ENCODE peak calls at places on chromosomes 2 and 18, in four cellular contexts. One of them, this sample, is unnamed.

GRCh38 chr2:28427741-28428412 is 35.2 kb downstream of the FOSL2 start:
- DNase-seq in fibroblast of lung: no peak
- DNase-seq in mesenchymal stem cell: no peak
- DNase-seq in IMR-90: no peak
- DNase-seq in this sample: no peak

GRCh38 chr18:40676676-40677075 is 1278.4 kb upstream of the PIK3C3 start:
- DNase-seq in fibroblast of lung: no peak
- DNase-seq in IMR-90: peak
- DNase-seq in mesenchymal stem cell: no peak
- DNase-seq in this sample: no peak

GRCh38 chr2:120344991-120345975 is 653 bp upstream of the INHBB start:
- DNase-seq in fibroblast of lung: no peak
- DNase-seq in IMR-90: no peak
- DNase-seq in mesenchymal stem cell: no peak
- DNase-seq in this sample: peak

GRCh38 chr2:222024934-222025890 is 273.6 kb downstream of the PAX3 start:
- DNase-seq in IMR-90: peak
- DNase-seq in mesenchymal stem cell: peak
- DNase-seq in fibroblast of lung: peak
- DNase-seq in this sample: peak

GRCh38 chr2:232449964-232450363 is 6.0 kb upstream of the ALPI start:
- DNase-seq in IMR-90: no peak
- DNase-seq in mesenchymal stem cell: no peak
- DNase-seq in fibroblast of lung: no peak
- DNase-seq in this sample: no peak

GRCh38 chr2:101047075-101047766 is 45.1 kb downstream of the RPL31 start:
- DNase-seq in fibroblast of lung: no peak
- DNase-seq in IMR-90: no peak
- DNase-seq in mesenchymal stem cell: no peak
- DNase-seq in this sample: no peak

GRCh38 chr2:112149866-112150435 is 11.8 kb downstream of the FBLN7 start:
- DNase-seq in fibroblast of lung: no peak
- DNase-seq in IMR-90: no peak
- DNase-seq in mesenchymal stem cell: no peak
- DNase-seq in this sample: no peak

GRCh38 chr18:71529708-71530303 is 1014.3 kb downstream of the CBLN2 start:
- DNase-seq in fibroblast of lung: peak
- DNase-seq in IMR-90: no peak
- DNase-seq in mesenchymal stem cell: no peak
- DNase-seq in this sample: no peak

GRCh38 chr2:159131267-159131790 is 155.2 kb downstream of the WDSUB1 start:
- DNase-seq in fibroblast of lung: no peak
- DNase-seq in mesenchymal stem cell: no peak
- DNase-seq in IMR-90: no peak
- DNase-seq in this sample: no peak

GRCh38 chr2:120037995-120038541 is 25.2 kb downstream of the EPB41L5 start:
- DNase-seq in mesenchymal stem cell: no peak
- DNase-seq in IMR-90: peak
- DNase-seq in fibroblast of lung: peak
- DNase-seq in this sample: no peak

GRCh38 chr2:180203972-180204371 is 196.9 kb upstream of the CWC22 start:
- DNase-seq in IMR-90: peak
- DNase-seq in fibroblast of lung: peak
- DNase-seq in mesenchymal stem cell: peak
- DNase-seq in this sample: peak

GRCh38 chr2:146540271-146540932 is 1304.4 kb upstream of the ACVR2A start:
- DNase-seq in mesenchymal stem cell: peak
- DNase-seq in fibroblast of lung: no peak
- DNase-seq in IMR-90: no peak
- DNase-seq in this sample: no peak

GRCh38 chr2:162704496-162704895 is 134.1 kb downstream of the KCNH7 start:
- DNase-seq in mesenchymal stem cell: no peak
- DNase-seq in IMR-90: no peak
- DNase-seq in fibroblast of lung: no peak
- DNase-seq in this sample: no peak

GRCh38 chr2:26521054-26521912 is 43.4 kb upstream of the OTOF start:
- DNase-seq in fibroblast of lung: no peak
- DNase-seq in mesenchymal stem cell: peak
- DNase-seq in IMR-90: no peak
- DNase-seq in this sample: no peak

GRCh38 chr2:30713698-30714097 is 93.5 kb downstream of the CAPN13 start:
- DNase-seq in fibroblast of lung: no peak
- DNase-seq in mesenchymal stem cell: no peak
- DNase-seq in IMR-90: no peak
- DNase-seq in this sample: no peak

GRCh38 chr18:45056907-45057306 is 376.2 kb downstream of the SETBP1 start:
- DNase-seq in fibroblast of lung: peak
- DNase-seq in IMR-90: peak
- DNase-seq in mesenchymal stem cell: peak
- DNase-seq in this sample: no peak

GRCh38 chr18:36511791-36512352 is 214.4 kb downstream of the FHOD3 start:
- DNase-seq in fibroblast of lung: no peak
- DNase-seq in mesenchymal stem cell: no peak
- DNase-seq in IMR-90: no peak
- DNase-seq in this sample: peak

GRCh38 chr2:235083822-235084221 is 132.0 kb downstream of the SH3BP4 start:
- DNase-seq in fibroblast of lung: no peak
- DNase-seq in IMR-90: no peak
- DNase-seq in mesenchymal stem cell: no peak
- DNase-seq in this sample: no peak

GRCh38 chr2:39121523-39122063 is 742 bp upstream of the SOS1 start:
- DNase-seq in mesenchymal stem cell: no peak
- DNase-seq in IMR-90: no peak
- DNase-seq in fibroblast of lung: no peak
- DNase-seq in this sample: peak

GRCh38 chr2:242069018-242069417 is 199.5 kb downstream of the RTP5 start:
- DNase-seq in IMR-90: no peak
- DNase-seq in mesenchymal stem cell: no peak
- DNase-seq in fibroblast of lung: no peak
- DNase-seq in this sample: no peak

GRCh38 chr2:101991731-101992145 is at the start of gene IL1R2:
- DNase-seq in IMR-90: no peak
- DNase-seq in fibroblast of lung: no peak
- DNase-seq in mesenchymal stem cell: no peak
- DNase-seq in this sample: no peak

GRCh38 chr18:10971717-10972116 is 177.7 kb downstream of the PIEZO2 start:
- DNase-seq in fibroblast of lung: no peak
- DNase-seq in mesenchymal stem cell: no peak
- DNase-seq in IMR-90: no peak
- DNase-seq in this sample: no peak

GRCh38 chr2:29723255-29724001 is 198.0 kb downstream of the ALK start:
- DNase-seq in IMR-90: no peak
- DNase-seq in mesenchymal stem cell: no peak
- DNase-seq in fibroblast of lung: no peak
- DNase-seq in this sample: no peak

GRCh38 chr2:209577376-209578357 is 153.8 kb downstream of the MAP2 start:
- DNase-seq in IMR-90: peak
- DNase-seq in mesenchymal stem cell: peak
- DNase-seq in fibroblast of lung: peak
- DNase-seq in this sample: peak

GRCh38 chr2:10775036-10775780 is 37.4 kb downstream of the PDIA6 start:
- DNase-seq in fibroblast of lung: no peak
- DNase-seq in mesenchymal stem cell: no peak
- DNase-seq in IMR-90: no peak
- DNase-seq in this sample: no peak

GRCh38 chr2:226652388-226652787 is 147.2 kb downstream of the IRS1 start:
- DNase-seq in fibroblast of lung: peak
- DNase-seq in mesenchymal stem cell: peak
- DNase-seq in IMR-90: peak
- DNase-seq in this sample: peak
- H3K9ac ChIP-seq in fibroblast of lung: no peak
- H3K9ac ChIP-seq in mesenchymal stem cell: peak
- H3K9ac ChIP-seq in IMR-90: peak
- H3K9ac ChIP-seq in this sample: no peak

DNA sequence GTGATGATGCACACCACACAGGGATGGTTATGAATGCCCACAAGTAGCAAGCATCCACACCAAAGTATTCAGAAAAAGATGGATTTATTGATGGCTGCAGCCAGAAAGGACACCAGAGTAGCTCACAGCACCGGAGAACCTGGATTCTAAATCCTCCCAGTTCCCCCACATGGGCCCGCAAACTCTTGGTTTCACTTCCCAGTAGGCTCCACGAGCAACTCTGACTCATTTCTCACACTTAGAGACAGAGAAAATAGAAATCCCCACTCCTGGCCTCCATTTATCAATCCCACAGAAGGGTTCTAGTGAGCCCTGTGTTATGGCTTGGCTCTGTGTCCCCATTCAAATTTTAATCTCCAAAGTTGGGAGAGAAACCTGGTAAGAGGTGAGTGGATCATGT is 426.7 kb upstream of the MYT1L start:
- DNase-seq in fibroblast of lung: no peak
- DNase-seq in IMR-90: no peak
- DNase-seq in mesenchymal stem cell: no peak
- DNase-seq in this sample: no peak
- H3K4me3 ChIP-seq in fibroblast of lung: no peak
- H3K4me3 ChIP-seq in IMR-90: no peak
- H3K4me3 ChIP-seq in mesenchymal stem cell: no peak
- H3K4me3 ChIP-seq in this sample: no peak

DNA sequence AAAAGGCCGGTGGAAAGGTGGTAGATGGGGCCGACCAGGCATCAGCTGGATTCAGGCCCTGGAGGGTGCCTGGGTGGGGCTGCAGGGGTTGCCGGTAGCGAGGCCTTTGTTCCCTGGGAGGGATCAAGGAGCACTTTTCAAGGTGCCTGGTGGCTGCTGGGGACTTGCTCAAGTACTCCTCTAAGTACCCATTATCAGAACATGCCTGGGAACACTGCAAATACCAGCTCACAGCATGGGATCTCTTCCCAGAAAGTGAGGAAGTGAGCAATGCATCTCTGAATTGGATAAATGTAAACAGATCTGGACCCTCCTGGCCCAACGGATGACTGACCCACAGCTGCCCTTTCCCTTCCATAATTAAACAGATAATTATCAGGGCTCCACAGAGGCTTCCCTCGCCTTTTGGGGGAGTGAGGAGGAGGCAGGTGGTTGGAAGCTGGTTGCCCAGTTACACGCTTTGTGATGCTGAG is 210.6 kb downstream of the SH3RF3 start:
- DNase-seq in mesenchymal stem cell: peak
- DNase-seq in fibroblast of lung: peak
- DNase-seq in IMR-90: peak
- DNase-seq in this sample: peak
- H3K9ac ChIP-seq in mesenchymal stem cell: no peak
- H3K9ac ChIP-seq in fibroblast of lung: no peak
- H3K9ac ChIP-seq in IMR-90: no peak
- H3K9ac ChIP-seq in this sample: no peak

DNA sequence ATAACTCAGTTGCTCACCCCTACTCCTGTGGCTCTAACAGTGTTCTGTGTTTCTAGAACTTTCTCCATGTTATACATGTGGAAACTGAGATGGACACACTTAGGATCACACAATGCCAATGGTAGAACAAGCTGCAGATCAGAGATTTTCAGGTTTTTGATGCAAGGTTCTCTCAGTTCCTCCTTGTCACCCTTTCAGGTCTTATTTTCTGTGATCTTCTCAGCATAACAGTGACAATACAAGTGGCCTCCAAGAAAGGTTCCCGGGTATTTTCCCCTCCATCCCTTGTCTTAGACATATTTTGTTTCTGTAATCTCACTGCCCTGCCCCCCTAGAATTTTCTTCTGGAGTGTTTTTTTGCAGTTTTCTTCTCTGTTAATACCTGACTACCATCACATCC is 6.2 kb upstream of the MGAT5 start:
- DNase-seq in fibroblast of lung: no peak
- DNase-seq in IMR-90: no peak
- DNase-seq in mesenchymal stem cell: no peak
- DNase-seq in this sample: no peak
- H3K4me3 ChIP-seq in fibroblast of lung: no peak
- H3K4me3 ChIP-seq in IMR-90: no peak
- H3K4me3 ChIP-seq in mesenchymal stem cell: no peak
- H3K4me3 ChIP-seq in this sample: no peak

GRCh38 chr2:206229642-206230041 is 44.8 kb upstream of the ZDBF2 start:
- DNase-seq in mesenchymal stem cell: no peak
- DNase-seq in fibroblast of lung: no peak
- DNase-seq in IMR-90: no peak
- DNase-seq in this sample: no peak

GRCh38 chr2:206219957-206220356 is 54.5 kb upstream of the ZDBF2 start:
- DNase-seq in IMR-90: no peak
- DNase-seq in fibroblast of lung: no peak
- DNase-seq in mesenchymal stem cell: no peak
- DNase-seq in this sample: no peak

GRCh38 chr2:206220997-206221396 is 53.5 kb upstream of the ZDBF2 start:
- DNase-seq in fibroblast of lung: no peak
- DNase-seq in mesenchymal stem cell: no peak
- DNase-seq in IMR-90: no peak
- DNase-seq in this sample: no peak

GRCh38 chr2:206230060-206230890 is 44.2 kb upstream of the ZDBF2 start:
- DNase-seq in fibroblast of lung: no peak
- DNase-seq in mesenchymal stem cell: no peak
- DNase-seq in IMR-90: no peak
- DNase-seq in this sample: peak

GRCh38 chr2:206225435-206226232 is 48.8 kb upstream of the ZDBF2 start:
- DNase-seq in mesenchymal stem cell: no peak
- DNase-seq in fibroblast of lung: no peak
- DNase-seq in IMR-90: no peak
- DNase-seq in this sample: no peak
- H3K9ac ChIP-seq in mesenchymal stem cell: no peak
- H3K9ac ChIP-seq in fibroblast of lung: no peak
- H3K9ac ChIP-seq in IMR-90: no peak
- H3K9ac ChIP-seq in this sample: no peak

GRCh38 chr2:218871345-218872302 is 9.0 kb upstream of the WNT10A start:
- DNase-seq in mesenchymal stem cell: no peak
- DNase-seq in fibroblast of lung: no peak
- DNase-seq in IMR-90: no peak
- DNase-seq in this sample: no peak
- H3K4me3 ChIP-seq in mesenchymal stem cell: no peak
- H3K4me3 ChIP-seq in fibroblast of lung: no peak
- H3K4me3 ChIP-seq in IMR-90: no peak
- H3K4me3 ChIP-seq in this sample: no peak

This sample was measured in adipocyte.